ENCODE peak calls at places on chromosomes 4 and X, in eight cellular contexts. Z, W, B, U, O, D, E and R are unnamed samples.

GRCh38 chrX:29555465-29556091 is 659.8 kb upstream of the MAGEB2 start:
- DNase-seq in D (no peak), W (peak), U (no peak), E (no peak), Z (peak), O (no peak), B (no peak), R (peak)

GRCh38 chrX:63855896-63856295 is 70.9 kb upstream of the ARHGEF9 start:
- DNase-seq in D (no peak), O (no peak), B (no peak), W (no peak), E (peak), U (no peak), Z (no peak), R (no peak)

GRCh38 chr4:99945718-99946345 is 586 bp downstream of the DNAJB14 start:
- DNase-seq in W (peak), Z (peak), D (no peak), E (no peak), B (peak), U (no peak), O (no peak), R (peak)

GRCh38 chrX:131709553-131709952 is 165.7 kb downstream of the OR13H1 start:
- DNase-seq in D (no peak), B (no peak), Z (no peak), U (no peak), W (no peak), E (no peak), O (no peak), R (no peak)

GRCh38 chrX:127305013-127305412 is 485.5 kb downstream of the PRR32 start:
- DNase-seq in W (no peak), D (no peak), Z (no peak), U (no peak), B (no peak), E (no peak), O (no peak), R (no peak)

GRCh38 chr4:137735561-137736104 is 203.3 kb upstream of the PCDH18 start:
- DNase-seq in Z (no peak), B (no peak), U (peak), O (no peak), W (no peak), E (no peak), D (no peak), R (no peak)

GRCh38 chr4:176137626-176138025 is 57.8 kb downstream of the SPATA4 start:
- DNase-seq in B (no peak), Z (peak), O (no peak), U (no peak), E (peak), W (no peak), D (no peak), R (no peak)

GRCh38 chrX:55710701-55711100 is 6.8 kb upstream of the RRAGB start:
- DNase-seq in W (no peak), Z (peak), B (no peak), D (no peak), E (peak), O (no peak), U (no peak), R (no peak)

GRCh38 chr4:57154191-57154590 is 44.0 kb upstream of the IGFBP7 start:
- DNase-seq in Z (no peak), D (no peak), U (no peak), E (no peak), B (no peak), W (no peak), O (no peak), R (no peak)

GRCh38 chr4:41776466-41776865 is 27.9 kb upstream of the PHOX2B start:
- DNase-seq in O (no peak), D (no peak), W (no peak), Z (no peak), U (no peak), B (no peak), E (no peak), R (no peak)

DNA sequence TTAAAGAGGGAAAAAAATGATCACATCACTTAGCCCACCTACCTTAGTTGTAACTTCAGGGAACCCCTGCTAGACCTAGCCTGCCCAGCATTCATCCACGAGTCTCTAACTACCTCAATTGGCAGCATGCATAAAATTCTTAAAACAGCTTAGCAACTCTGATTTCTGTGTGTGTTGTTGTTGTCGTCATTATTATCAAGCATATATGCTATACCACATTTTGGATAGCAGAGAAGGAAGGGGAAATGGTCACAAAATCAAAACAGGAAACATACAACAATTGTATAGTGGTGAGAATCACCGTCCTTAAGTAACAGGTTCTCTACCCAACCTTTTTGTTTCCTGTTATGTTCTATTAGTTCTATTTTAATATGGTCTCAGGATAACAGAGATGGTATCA is 2.7 kb upstream of the ACOT9 start:
- DNase-seq in W (no peak), O (no peak), E (no peak), B (no peak), D (no peak), U (no peak), Z (no peak), R (no peak)
- TF ChIP-seq CTCF in W (no peak), O (no peak), E (no peak), B (no peak), D (no peak), U (no peak), Z (no peak), R (no peak)

GRCh38 chrX:44157293-44157692 is 184.1 kb upstream of the NDP start:
- DNase-seq in W (no peak), D (no peak), B (no peak), U (no peak), Z (no peak), O (no peak), E (no peak), R (no peak)

GRCh38 chrX:44157858-44158257 is 184.7 kb upstream of the NDP start:
- DNase-seq in Z (no peak), O (no peak), W (no peak), U (no peak), D (no peak), B (no peak), E (no peak), R (no peak)

GRCh38 chrX:44162964-44163475 is 180.5 kb downstream of the EFHC2 start:
- DNase-seq in O (no peak), B (no peak), U (no peak), D (no peak), Z (no peak), E (no peak), W (no peak), R (no peak)
- TF ChIP-seq CTCF in O (no peak), B (no peak), U (no peak), D (no peak), Z (no peak), E (no peak), W (no peak), R (no peak)

DNA sequence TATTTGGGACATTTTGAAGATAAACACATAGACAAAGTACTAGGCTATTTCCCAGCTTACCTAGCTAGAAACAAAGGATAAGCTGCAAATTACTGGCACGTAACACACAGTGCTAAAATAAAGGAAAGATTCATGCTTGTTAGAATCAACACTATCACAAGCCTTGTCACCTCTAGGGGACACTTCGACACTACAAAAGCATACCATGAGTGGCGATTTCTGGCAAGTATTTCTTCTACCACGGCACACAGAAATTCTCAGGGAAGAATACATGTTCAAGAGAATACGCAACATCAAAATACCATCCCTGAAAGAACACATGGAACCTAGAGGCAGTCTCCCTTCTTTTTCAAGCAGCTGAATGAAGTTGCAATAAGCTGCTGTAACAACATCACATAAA is 5.1 kb downstream of the MECP2 start:
- DNase-seq in U (no peak), E (no peak), B (no peak), Z (no peak), D (no peak), O (no peak), W (no peak), R (no peak)
- TF ChIP-seq CTCF in U (no peak), E (no peak), B (no peak), Z (no peak), D (no peak), O (no peak), W (no peak), R (no peak)

GRCh38 chrX:1536712-1537030 is 314 bp downstream of the P2RY8 start:
- DNase-seq in U (peak), O (no peak), W (peak), B (no peak), Z (no peak), E (no peak), D (no peak), R (no peak)
- TF ChIP-seq CTCF in U (no peak), O (no peak), W (no peak), B (no peak), Z (no peak), E (no peak), D (no peak), R (no peak)

DNA sequence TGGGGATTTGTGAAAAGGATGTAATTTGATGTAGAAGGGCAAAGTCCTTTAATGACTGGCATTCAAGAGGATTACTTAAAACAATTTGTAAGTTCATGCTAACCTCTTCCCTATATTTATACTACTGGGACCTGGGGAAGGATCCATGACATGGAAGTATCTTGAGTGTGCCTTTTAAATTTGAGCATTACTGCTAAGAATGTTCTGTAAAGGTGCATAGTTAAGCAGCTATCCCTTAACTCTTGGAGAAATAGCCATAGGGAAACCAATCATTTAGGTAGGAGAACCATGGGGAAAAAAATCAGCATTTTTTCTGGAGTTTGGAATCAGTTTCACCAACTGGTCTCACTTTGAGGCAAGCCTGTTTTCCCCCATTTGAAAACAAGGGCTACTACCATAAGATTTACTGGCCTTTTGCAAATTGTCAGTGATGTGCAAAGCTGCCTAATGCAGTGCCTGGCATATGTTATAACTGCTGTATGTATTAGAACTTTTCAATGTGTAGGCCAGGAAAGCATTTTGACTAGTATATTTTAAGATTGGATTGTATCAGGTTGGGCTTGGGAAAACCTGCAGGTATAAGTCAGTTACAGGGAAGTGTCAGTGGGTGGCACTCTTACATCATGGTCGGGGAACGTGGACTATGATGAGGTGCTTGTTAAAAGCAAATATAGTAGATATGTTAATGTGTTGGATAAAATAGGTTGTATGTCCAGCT is 72.1 kb downstream of the PRSS12 start:
- DNase-seq in U (no peak), B (no peak), D (peak), Z (peak), W (peak), E (peak), O (peak), R (no peak)
- TF ChIP-seq CTCF in U (peak), B (peak), D (peak), Z (peak), W (peak), E (peak), O (peak), R (peak)

GRCh38 chr4:3740256-3740655 is 25.9 kb upstream of the ADRA2C start:
- DNase-seq in W (no peak), D (no peak), B (peak), Z (no peak), E (no peak), U (no peak), O (no peak), R (no peak)

GRCh38 chr4:3744232-3744631 is 22.0 kb upstream of the ADRA2C start:
- DNase-seq in E (no peak), W (no peak), U (no peak), Z (no peak), O (no peak), D (no peak), B (no peak), R (no peak)

GRCh38 chr4:3744901-3745300 is 21.3 kb upstream of the ADRA2C start:
- DNase-seq in E (no peak), W (no peak), U (no peak), B (no peak), D (no peak), O (no peak), Z (no peak), R (no peak)

GRCh38 chr4:3741217-3742011 is 24.8 kb upstream of the ADRA2C start:
- DNase-seq in D (no peak), B (peak), E (no peak), O (no peak), Z (no peak), W (no peak), U (no peak), R (no peak)

DNA sequence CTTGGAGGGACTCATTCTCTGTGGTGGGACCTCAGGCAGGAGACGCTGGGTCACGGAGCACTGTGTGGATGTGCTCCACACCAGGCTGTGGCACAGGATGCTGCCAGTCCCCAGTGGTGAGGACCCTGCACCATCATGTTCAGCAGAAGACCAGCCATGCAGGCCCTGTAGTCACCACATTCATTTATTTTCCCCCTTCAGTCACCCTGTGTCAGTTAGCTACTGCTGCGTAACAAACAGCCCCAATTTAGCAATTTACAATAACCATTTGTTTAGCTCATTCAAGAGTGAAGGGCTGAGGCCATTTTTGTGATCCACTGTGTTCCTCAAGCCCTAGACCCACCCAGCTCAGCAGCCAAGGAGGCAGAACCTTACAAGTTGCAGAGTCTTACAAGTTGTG is 23.6 kb upstream of the ADRA2C start:
- DNase-seq in W (no peak), E (no peak), O (no peak), B (peak), Z (no peak), D (no peak), U (no peak), R (no peak)
- TF ChIP-seq CTCF in W (no peak), E (no peak), O (no peak), B (no peak), Z (no peak), D (no peak), U (no peak), R (no peak)